ENCODE peak calls at places on chromosomes 3 and 15, in seven cellular contexts. One of them, this sample, is unnamed.

GRCh38 chr3:153343988-153344782 is 182.2 kb downstream of the RAP2B start:
- DNase-seq in activated T-cell treated with anti-CD3 and anti-CD28 coated beads for 24 hours: no peak
- DNase-seq in activated T-helper 1 cell treated with anti-CD3 and anti-CD28 coated beads, Interleukin-2, amount 50 U/mL, for 16 hours: no peak
- DNase-seq in skeletal muscle cell: no peak
- DNase-seq in stimulated activated CD4-positive, alpha-beta T cell treated with anti-CD3 and anti-CD28 coated beads, Interleukin-15, amount 100 ng/mL, for 1 hour: no peak
- DNase-seq in mucosa of descending colon: no peak
- DNase-seq in T-helper 1 cell: no peak
- DNase-seq in this sample: no peak

GRCh38 chr15:78878356-78878755 is 5.7 kb downstream of the MORF4L1 start:
- DNase-seq in activated T-cell treated with anti-CD3 and anti-CD28 coated beads for 24 hours: no peak
- DNase-seq in activated T-helper 1 cell treated with anti-CD3 and anti-CD28 coated beads, Interleukin-2, amount 50 U/mL, for 16 hours: no peak
- DNase-seq in skeletal muscle cell: no peak
- DNase-seq in stimulated activated CD4-positive, alpha-beta T cell treated with anti-CD3 and anti-CD28 coated beads, Interleukin-15, amount 100 ng/mL, for 1 hour: no peak
- DNase-seq in mucosa of descending colon: no peak
- DNase-seq in T-helper 1 cell: no peak
- DNase-seq in this sample: peak; percentile 38

GRCh38 chr3:191358929-191359328 is 28.6 kb upstream of the UTS2B start:
- DNase-seq in activated T-cell treated with anti-CD3 and anti-CD28 coated beads for 24 hours: no peak
- DNase-seq in activated T-helper 1 cell treated with anti-CD3 and anti-CD28 coated beads, Interleukin-2, amount 50 U/mL, for 16 hours: no peak
- DNase-seq in skeletal muscle cell: no peak
- DNase-seq in stimulated activated CD4-positive, alpha-beta T cell treated with anti-CD3 and anti-CD28 coated beads, Interleukin-15, amount 100 ng/mL, for 1 hour: no peak
- DNase-seq in mucosa of descending colon: no peak
- DNase-seq in T-helper 1 cell: no peak
- DNase-seq in this sample: no peak

GRCh38 chr3:50177346-50177745 is 14.1 kb upstream of the GNAT1 start:
- DNase-seq in activated T-cell treated with anti-CD3 and anti-CD28 coated beads for 24 hours: no peak
- DNase-seq in activated T-helper 1 cell treated with anti-CD3 and anti-CD28 coated beads, Interleukin-2, amount 50 U/mL, for 16 hours: no peak
- DNase-seq in skeletal muscle cell: no peak
- DNase-seq in stimulated activated CD4-positive, alpha-beta T cell treated with anti-CD3 and anti-CD28 coated beads, Interleukin-15, amount 100 ng/mL, for 1 hour: no peak
- DNase-seq in mucosa of descending colon: no peak
- DNase-seq in T-helper 1 cell: no peak
- DNase-seq in this sample: no peak

GRCh38 chr15:45376967-45377629 is 1.2 kb downstream of the GATM start:
- DNase-seq in activated T-cell treated with anti-CD3 and anti-CD28 coated beads for 24 hours: no peak
- DNase-seq in activated T-helper 1 cell treated with anti-CD3 and anti-CD28 coated beads, Interleukin-2, amount 50 U/mL, for 16 hours: no peak
- DNase-seq in skeletal muscle cell: no peak
- DNase-seq in stimulated activated CD4-positive, alpha-beta T cell treated with anti-CD3 and anti-CD28 coated beads, Interleukin-15, amount 100 ng/mL, for 1 hour: no peak
- DNase-seq in mucosa of descending colon: no peak
- DNase-seq in T-helper 1 cell: no peak
- DNase-seq in this sample: no peak

GRCh38 chr3:106811376-106811775 is 565.9 kb upstream of the CCDC54 start:
- DNase-seq in activated T-cell treated with anti-CD3 and anti-CD28 coated beads for 24 hours: no peak
- DNase-seq in activated T-helper 1 cell treated with anti-CD3 and anti-CD28 coated beads, Interleukin-2, amount 50 U/mL, for 16 hours: no peak
- DNase-seq in skeletal muscle cell: no peak
- DNase-seq in stimulated activated CD4-positive, alpha-beta T cell treated with anti-CD3 and anti-CD28 coated beads, Interleukin-15, amount 100 ng/mL, for 1 hour: no peak
- DNase-seq in mucosa of descending colon: no peak
- DNase-seq in T-helper 1 cell: no peak
- DNase-seq in this sample: peak; percentile 68

GRCh38 chr3:13702226-13702820 is 153.4 kb downstream of the FBLN2 start:
- DNase-seq in activated T-cell treated with anti-CD3 and anti-CD28 coated beads for 24 hours: no peak
- DNase-seq in activated T-helper 1 cell treated with anti-CD3 and anti-CD28 coated beads, Interleukin-2, amount 50 U/mL, for 16 hours: no peak
- DNase-seq in skeletal muscle cell: no peak
- DNase-seq in stimulated activated CD4-positive, alpha-beta T cell treated with anti-CD3 and anti-CD28 coated beads, Interleukin-15, amount 100 ng/mL, for 1 hour: no peak
- DNase-seq in mucosa of descending colon: no peak
- DNase-seq in T-helper 1 cell: no peak
- DNase-seq in this sample: no peak

GRCh38 chr3:156837130-156837529 is 11.0 kb downstream of the LEKR1 start:
- DNase-seq in activated T-cell treated with anti-CD3 and anti-CD28 coated beads for 24 hours: no peak
- DNase-seq in activated T-helper 1 cell treated with anti-CD3 and anti-CD28 coated beads, Interleukin-2, amount 50 U/mL, for 16 hours: no peak
- DNase-seq in skeletal muscle cell: no peak
- DNase-seq in stimulated activated CD4-positive, alpha-beta T cell treated with anti-CD3 and anti-CD28 coated beads, Interleukin-15, amount 100 ng/mL, for 1 hour: no peak
- DNase-seq in mucosa of descending colon: no peak
- DNase-seq in T-helper 1 cell: no peak
- DNase-seq in this sample: no peak

GRCh38 chr3:65338571-65338970 is 650.8 kb upstream of the ADAMTS9 start:
- DNase-seq in activated T-cell treated with anti-CD3 and anti-CD28 coated beads for 24 hours: no peak
- DNase-seq in activated T-helper 1 cell treated with anti-CD3 and anti-CD28 coated beads, Interleukin-2, amount 50 U/mL, for 16 hours: no peak
- DNase-seq in skeletal muscle cell: no peak
- DNase-seq in stimulated activated CD4-positive, alpha-beta T cell treated with anti-CD3 and anti-CD28 coated beads, Interleukin-15, amount 100 ng/mL, for 1 hour: no peak
- DNase-seq in mucosa of descending colon: no peak
- DNase-seq in T-helper 1 cell: no peak
- DNase-seq in this sample: no peak

GRCh38 chr3:184703657-184704056 is 8.2 kb downstream of the MAGEF1 start:
- DNase-seq in activated T-cell treated with anti-CD3 and anti-CD28 coated beads for 24 hours: no peak
- DNase-seq in activated T-helper 1 cell treated with anti-CD3 and anti-CD28 coated beads, Interleukin-2, amount 50 U/mL, for 16 hours: no peak
- DNase-seq in skeletal muscle cell: no peak
- DNase-seq in stimulated activated CD4-positive, alpha-beta T cell treated with anti-CD3 and anti-CD28 coated beads, Interleukin-15, amount 100 ng/mL, for 1 hour: no peak
- DNase-seq in mucosa of descending colon: no peak
- DNase-seq in T-helper 1 cell: no peak
- DNase-seq in this sample: no peak

GRCh38 chr15:92901053-92901761 is 1.1 kb downstream of the CHD2 start:
- DNase-seq in activated T-cell treated with anti-CD3 and anti-CD28 coated beads for 24 hours: no peak
- DNase-seq in activated T-helper 1 cell treated with anti-CD3 and anti-CD28 coated beads, Interleukin-2, amount 50 U/mL, for 16 hours: no peak
- DNase-seq in skeletal muscle cell: no peak
- DNase-seq in stimulated activated CD4-positive, alpha-beta T cell treated with anti-CD3 and anti-CD28 coated beads, Interleukin-15, amount 100 ng/mL, for 1 hour: no peak
- DNase-seq in mucosa of descending colon: no peak
- DNase-seq in T-helper 1 cell: no peak
- DNase-seq in this sample: no peak

GRCh38 chr3:163362154-163362553 is 1716.1 kb downstream of the SI start:
- DNase-seq in activated T-cell treated with anti-CD3 and anti-CD28 coated beads for 24 hours: no peak
- DNase-seq in activated T-helper 1 cell treated with anti-CD3 and anti-CD28 coated beads, Interleukin-2, amount 50 U/mL, for 16 hours: no peak
- DNase-seq in skeletal muscle cell: no peak
- DNase-seq in stimulated activated CD4-positive, alpha-beta T cell treated with anti-CD3 and anti-CD28 coated beads, Interleukin-15, amount 100 ng/mL, for 1 hour: no peak
- DNase-seq in mucosa of descending colon: no peak
- DNase-seq in T-helper 1 cell: no peak
- DNase-seq in this sample: no peak

GRCh38 chr15:65904301-65904700 is 35.0 kb downstream of the RAB11A start:
- DNase-seq in activated T-cell treated with anti-CD3 and anti-CD28 coated beads for 24 hours: no peak
- DNase-seq in activated T-helper 1 cell treated with anti-CD3 and anti-CD28 coated beads, Interleukin-2, amount 50 U/mL, for 16 hours: no peak
- DNase-seq in skeletal muscle cell: no peak
- DNase-seq in stimulated activated CD4-positive, alpha-beta T cell treated with anti-CD3 and anti-CD28 coated beads, Interleukin-15, amount 100 ng/mL, for 1 hour: no peak
- DNase-seq in mucosa of descending colon: no peak
- DNase-seq in T-helper 1 cell: no peak
- DNase-seq in this sample: no peak

GRCh38 chr3:15633766-15634588 is 32.4 kb downstream of the BTD start:
- DNase-seq in activated T-cell treated with anti-CD3 and anti-CD28 coated beads for 24 hours: no peak
- DNase-seq in activated T-helper 1 cell treated with anti-CD3 and anti-CD28 coated beads, Interleukin-2, amount 50 U/mL, for 16 hours: no peak
- DNase-seq in skeletal muscle cell: no peak
- DNase-seq in stimulated activated CD4-positive, alpha-beta T cell treated with anti-CD3 and anti-CD28 coated beads, Interleukin-15, amount 100 ng/mL, for 1 hour: no peak
- DNase-seq in mucosa of descending colon: no peak
- DNase-seq in T-helper 1 cell: no peak
- DNase-seq in this sample: no peak

GRCh38 chr15:89333959-89334509 is 590 bp downstream of the POLG start:
- DNase-seq in activated T-cell treated with anti-CD3 and anti-CD28 coated beads for 24 hours: no peak
- DNase-seq in activated T-helper 1 cell treated with anti-CD3 and anti-CD28 coated beads, Interleukin-2, amount 50 U/mL, for 16 hours: no peak
- DNase-seq in skeletal muscle cell: no peak
- DNase-seq in stimulated activated CD4-positive, alpha-beta T cell treated with anti-CD3 and anti-CD28 coated beads, Interleukin-15, amount 100 ng/mL, for 1 hour: no peak
- DNase-seq in mucosa of descending colon: no peak
- DNase-seq in T-helper 1 cell: no peak
- DNase-seq in this sample: no peak

GRCh38 chr3:53803124-53803815 is 42.9 kb downstream of the CHDH start:
- DNase-seq in activated T-cell treated with anti-CD3 and anti-CD28 coated beads for 24 hours: no peak
- DNase-seq in activated T-helper 1 cell treated with anti-CD3 and anti-CD28 coated beads, Interleukin-2, amount 50 U/mL, for 16 hours: no peak
- DNase-seq in skeletal muscle cell: no peak
- DNase-seq in stimulated activated CD4-positive, alpha-beta T cell treated with anti-CD3 and anti-CD28 coated beads, Interleukin-15, amount 100 ng/mL, for 1 hour: no peak
- DNase-seq in mucosa of descending colon: no peak
- DNase-seq in T-helper 1 cell: no peak
- DNase-seq in this sample: no peak

GRCh38 chr3:111668912-111669488 is 73.9 kb upstream of the ZBED2 start:
- DNase-seq in activated T-cell treated with anti-CD3 and anti-CD28 coated beads for 24 hours: no peak
- DNase-seq in activated T-helper 1 cell treated with anti-CD3 and anti-CD28 coated beads, Interleukin-2, amount 50 U/mL, for 16 hours: no peak
- DNase-seq in skeletal muscle cell: no peak
- DNase-seq in stimulated activated CD4-positive, alpha-beta T cell treated with anti-CD3 and anti-CD28 coated beads, Interleukin-15, amount 100 ng/mL, for 1 hour: no peak
- DNase-seq in mucosa of descending colon: no peak
- DNase-seq in T-helper 1 cell: no peak
- DNase-seq in this sample: no peak

GRCh38 chr15:89469331-89470107 is 26.9 kb downstream of the RHCG start:
- DNase-seq in activated T-cell treated with anti-CD3 and anti-CD28 coated beads for 24 hours: no peak
- DNase-seq in activated T-helper 1 cell treated with anti-CD3 and anti-CD28 coated beads, Interleukin-2, amount 50 U/mL, for 16 hours: no peak
- DNase-seq in skeletal muscle cell: no peak
- DNase-seq in stimulated activated CD4-positive, alpha-beta T cell treated with anti-CD3 and anti-CD28 coated beads, Interleukin-15, amount 100 ng/mL, for 1 hour: no peak
- DNase-seq in mucosa of descending colon: no peak
- DNase-seq in T-helper 1 cell: no peak
- DNase-seq in this sample: no peak

GRCh38 chr3:170278632-170279031 is 56.4 kb downstream of the PRKCI start:
- DNase-seq in activated T-cell treated with anti-CD3 and anti-CD28 coated beads for 24 hours: no peak
- DNase-seq in activated T-helper 1 cell treated with anti-CD3 and anti-CD28 coated beads, Interleukin-2, amount 50 U/mL, for 16 hours: no peak
- DNase-seq in skeletal muscle cell: no peak
- DNase-seq in stimulated activated CD4-positive, alpha-beta T cell treated with anti-CD3 and anti-CD28 coated beads, Interleukin-15, amount 100 ng/mL, for 1 hour: no peak
- DNase-seq in mucosa of descending colon: peak; percentile 30
- DNase-seq in T-helper 1 cell: no peak
- DNase-seq in this sample: no peak

GRCh38 chr15:83112233-83112958 is 5.0 kb downstream of the TM6SF1 start:
- DNase-seq in activated T-cell treated with anti-CD3 and anti-CD28 coated beads for 24 hours: no peak
- DNase-seq in activated T-helper 1 cell treated with anti-CD3 and anti-CD28 coated beads, Interleukin-2, amount 50 U/mL, for 16 hours: no peak
- DNase-seq in skeletal muscle cell: peak; percentile 70
- DNase-seq in stimulated activated CD4-positive, alpha-beta T cell treated with anti-CD3 and anti-CD28 coated beads, Interleukin-15, amount 100 ng/mL, for 1 hour: no peak
- DNase-seq in mucosa of descending colon: no peak
- DNase-seq in T-helper 1 cell: no peak
- DNase-seq in this sample: peak; percentile 65

GRCh38 chr15:55863911-55864310 is 121.0 kb upstream of the PRTG start:
- DNase-seq in activated T-cell treated with anti-CD3 and anti-CD28 coated beads for 24 hours: no peak
- DNase-seq in activated T-helper 1 cell treated with anti-CD3 and anti-CD28 coated beads, Interleukin-2, amount 50 U/mL, for 16 hours: no peak
- DNase-seq in skeletal muscle cell: no peak
- DNase-seq in stimulated activated CD4-positive, alpha-beta T cell treated with anti-CD3 and anti-CD28 coated beads, Interleukin-15, amount 100 ng/mL, for 1 hour: no peak
- DNase-seq in mucosa of descending colon: no peak
- DNase-seq in T-helper 1 cell: no peak
- DNase-seq in this sample: no peak

GRCh38 chr15:73633991-73634495 is 854 bp upstream of the NPTN start:
- DNase-seq in activated T-cell treated with anti-CD3 and anti-CD28 coated beads for 24 hours: no peak
- DNase-seq in activated T-helper 1 cell treated with anti-CD3 and anti-CD28 coated beads, Interleukin-2, amount 50 U/mL, for 16 hours: no peak
- DNase-seq in skeletal muscle cell: peak; percentile 86
- DNase-seq in stimulated activated CD4-positive, alpha-beta T cell treated with anti-CD3 and anti-CD28 coated beads, Interleukin-15, amount 100 ng/mL, for 1 hour: no peak
- DNase-seq in mucosa of descending colon: no peak
- DNase-seq in T-helper 1 cell: no peak
- DNase-seq in this sample: peak; percentile 79

This sample was measured in non-pigmented ciliary epithelial cell.